ENCODE peak calls at places on chromosomes 11 and 22, in ten cellular contexts. R, L, X, C, Y, J, B, D, K and E are unnamed samples.
A peak's percentile ranks its signal among the peaks of the same experiment; 100 is the strongest.

GRCh38 chr11:63779044-63779443 is 10.5 kb upstream of the ZFTA start:
- DNase-seq in R (no peak), L (peak; percentile 50), X (no peak), C (no peak), Y (no peak), J (no peak), B (no peak), D (no peak), K (peak; percentile 31), E (no peak)

GRCh38 chr22:37681001-37681424 is 5.1 kb upstream of the NOL12 start:
- DNase-seq in R (peak; percentile 28), L (no peak), X (no peak), C (no peak), Y (peak; percentile 37), J (no peak), B (no peak), D (no peak), K (peak; percentile 35), E (peak; percentile 47)

GRCh38 chr22:24697671-24698082 is 76.8 kb downstream of the PIWIL3 start:
- DNase-seq in R (no peak), L (no peak), X (no peak), C (no peak), Y (no peak), J (no peak), B (no peak), D (peak; percentile 69), K (peak; percentile 46), E (no peak)

GRCh38 chr22:24977370-24978230 is 25.1 kb downstream of the KIAA1671 start:
- DNase-seq in R (peak; percentile 17), L (peak; percentile 41), X (peak; percentile 77), C (no peak), Y (no peak), J (peak; percentile 73), B (no peak), D (peak; percentile 66), K (peak; percentile 69), E (peak; percentile 86)

GRCh38 chr11:71420455-71421241 is 27.5 kb downstream of the DHCR7 start:
- DNase-seq in R (peak; percentile 68), L (peak; percentile 67), X (peak; percentile 19), C (no peak), Y (peak; percentile 24), J (no peak), B (peak; percentile 48), D (no peak), K (peak; percentile 68), E (peak; percentile 27)

GRCh38 chr22:28920757-28921584 is 37.6 kb downstream of the ZNRF3 start:
- DNase-seq in R (no peak), L (no peak), X (no peak), C (no peak), Y (no peak), J (no peak), B (no peak), D (no peak), K (no peak), E (no peak)

GRCh38 chr11:47175746-47176327 is 842 bp downstream of the ARFGAP2 start:
- DNase-seq in R (no peak), L (no peak), X (no peak), C (no peak), Y (no peak), J (no peak), B (no peak), D (no peak), K (no peak), E (no peak)

GRCh38 chr11:114847599-114847998 is 169.3 kb downstream of the NXPE2 start:
- DNase-seq in R (no peak), L (no peak), X (no peak), C (no peak), Y (no peak), J (no peak), B (no peak), D (no peak), K (no peak), E (no peak)

DNA sequence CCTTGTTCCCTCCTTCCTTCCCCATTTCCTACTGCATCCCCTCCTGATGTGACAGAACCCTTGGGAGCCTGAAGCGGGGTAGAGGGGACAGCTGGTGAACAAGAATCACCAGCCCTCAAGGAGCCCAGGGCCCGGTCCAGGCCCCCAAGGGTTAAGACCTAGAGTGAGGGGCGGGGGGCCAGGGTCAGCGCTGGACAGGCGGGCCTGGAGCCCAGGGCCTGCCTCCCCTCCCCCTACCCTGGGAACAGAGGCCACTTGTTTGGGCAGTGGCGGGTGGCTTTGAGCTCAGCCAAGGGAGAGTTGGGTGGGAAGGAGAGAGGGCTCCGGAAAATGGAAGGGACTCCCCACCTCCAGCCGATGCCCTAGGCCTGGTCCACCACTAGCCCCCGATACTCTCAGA is 2.1 kb downstream of the ARAP1 start:
- DNase-seq in R (no peak), L (no peak), X (no peak), C (no peak), Y (no peak), J (no peak), B (no peak), D (no peak), K (no peak), E (no peak)
- H3K4me3 ChIP-seq in R (no peak overlapping the region), L (no peak overlapping the region), X (no peak overlapping the region), C (no peak overlapping the region), Y (no peak overlapping the region), J (no peak overlapping the region), B (peak overlapping the region; percentile 96), D (no peak overlapping the region), K (no peak overlapping the region), E (no peak overlapping the region)

GRCh38 chr11:15109602-15110001 is 5.1 kb upstream of the INSC start:
- DNase-seq in R (no peak), L (no peak), X (no peak), C (no peak), Y (no peak), J (no peak), B (no peak), D (no peak), K (no peak), E (no peak)

GRCh38 chr11:15104166-15104565 is 10.6 kb upstream of the INSC start:
- DNase-seq in R (no peak), L (no peak), X (no peak), C (no peak), Y (no peak), J (no peak), B (no peak), D (no peak), K (no peak), E (no peak)

GRCh38 chr11:15108592-15109130 is 6.1 kb upstream of the INSC start:
- DNase-seq in R (no peak), L (no peak), X (no peak), C (no peak), Y (no peak), J (no peak), B (no peak), D (no peak), K (no peak), E (no peak)

GRCh38 chr11:15107730-15108515 is 6.8 kb upstream of the INSC start:
- DNase-seq in R (no peak), L (no peak), X (no peak), C (no peak), Y (no peak), J (no peak), B (no peak), D (no peak), K (no peak), E (no peak)

DNA sequence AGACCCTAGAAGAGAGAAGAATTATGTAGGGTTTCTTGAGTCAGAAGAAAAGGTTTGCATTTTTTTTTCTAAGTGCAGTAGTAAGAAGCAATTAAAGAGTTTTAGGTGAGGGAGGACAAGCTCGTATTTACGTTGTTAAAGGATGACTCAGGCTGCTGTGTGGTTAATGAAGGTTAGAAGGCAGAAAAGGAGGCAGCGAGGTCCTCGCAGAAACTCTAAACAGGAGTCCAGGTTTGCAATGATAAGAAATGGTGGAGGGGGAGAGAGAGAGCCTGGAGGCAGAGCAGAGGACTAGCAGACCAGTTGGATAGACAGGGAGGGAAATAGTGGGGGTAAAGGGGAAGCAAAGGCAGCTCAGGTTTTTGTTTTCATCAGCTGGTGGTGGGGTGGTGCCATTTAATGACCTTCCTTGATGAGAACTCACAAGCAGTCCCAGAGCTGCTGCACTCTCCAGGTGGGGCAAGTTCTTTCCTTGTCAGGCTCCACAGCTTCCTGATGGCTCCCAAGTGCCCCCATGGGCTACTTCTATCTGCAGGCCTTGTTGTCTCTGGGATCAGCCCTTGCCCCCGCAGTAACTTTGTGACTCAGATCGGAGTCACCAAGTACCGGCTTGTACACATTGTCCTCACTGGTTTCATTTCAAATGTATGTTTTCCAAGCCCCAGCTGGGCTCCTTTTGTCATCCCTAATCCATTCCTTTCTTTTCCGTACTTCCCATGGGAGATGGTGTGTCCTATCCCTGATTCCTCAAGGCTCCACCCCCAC is 8.3 kb upstream of the INSC start:
- DNase-seq in R (peak; percentile 86), L (peak; percentile 43), X (no peak), C (peak; percentile 76), Y (peak; percentile 56), J (no peak), B (peak; percentile 52), D (no peak), K (peak; percentile 34), E (peak; percentile 74)
- H3K4me3 ChIP-seq in R (no peak overlapping the region), L (no peak overlapping the region), X (no peak overlapping the region), C (no peak overlapping the region), Y (no peak overlapping the region), J (no peak overlapping the region), B (peak overlapping the region; percentile 18), D (no peak overlapping the region), K (no peak overlapping the region), E (no peak overlapping the region)

DNA sequence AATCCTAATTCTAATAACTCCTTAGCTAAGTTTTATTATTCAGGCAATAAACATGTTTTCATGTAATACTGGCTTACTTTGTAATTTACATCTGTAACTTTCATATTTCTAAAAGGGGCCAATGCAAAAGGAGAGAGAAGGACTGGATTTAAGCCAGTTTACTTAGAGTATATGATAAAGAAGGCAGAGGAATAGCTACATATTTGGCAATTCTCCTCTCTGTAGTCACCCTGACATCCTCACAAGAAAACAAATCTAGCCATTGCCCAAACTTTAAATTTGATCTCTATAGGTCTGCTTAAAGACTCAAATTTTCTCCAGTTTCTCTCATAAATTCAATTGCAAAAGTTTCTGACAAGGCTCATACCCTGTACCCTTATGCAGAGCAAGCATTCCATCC is 2.1 kb downstream of the FIBIN start:
- DNase-seq in R (peak; percentile 53), L (peak; percentile 62), X (no peak), C (no peak), Y (no peak), J (no peak), B (no peak), D (no peak), K (peak; percentile 60), E (no peak)
- H3K4me3 ChIP-seq in R (no peak overlapping the region), L (no peak overlapping the region), X (peak overlapping the region; percentile 59), C (peak overlapping the region; percentile 81), Y (peak overlapping the region; percentile 81), J (peak overlapping the region; percentile 64), B (no peak overlapping the region), D (peak overlapping the region; percentile 94), K (peak overlapping the region; percentile 72), E (no peak overlapping the region)

GRCh38 chr11:8914661-8915018 is 3.7 kb downstream of the AKIP1 start:
- DNase-seq in R (no peak), L (no peak), X (no peak), C (no peak), Y (no peak), J (no peak), B (no peak), D (no peak), K (no peak), E (no peak)

GRCh38 chr11:8911040-8911823 is at the start of gene AKIP1:
- DNase-seq in R (peak; percentile 95), L (peak; percentile 97), X (peak; percentile 98), C (peak; percentile 86), Y (peak; percentile 87), J (peak; percentile 98), B (peak; percentile 64), D (peak; percentile 95), K (peak; percentile 97), E (peak; percentile 96)

GRCh38 chr11:8910662-8911039 is 338 bp upstream of the AKIP1 start:
- DNase-seq in R (no peak), L (no peak), X (no peak), C (no peak), Y (no peak), J (no peak), B (no peak), D (no peak), K (no peak), E (no peak)

GRCh38 chr11:8917157-8917820 is 6.3 kb downstream of the AKIP1 start:
- DNase-seq in R (peak; percentile 80), L (peak; percentile 94), X (no peak), C (peak; percentile 67), Y (peak; percentile 75), J (peak; percentile 61), B (no peak), D (no peak), K (peak; percentile 93), E (peak; percentile 85)

GRCh38 chr11:8913961-8914660 is 3.1 kb downstream of the AKIP1 start:
- DNase-seq in R (peak; percentile 43), L (peak; percentile 68), X (no peak), C (no peak), Y (peak; percentile 36), J (peak; percentile 25), B (no peak), D (no peak), K (peak; percentile 64), E (no peak)
- H3K4me3 ChIP-seq in R (no peak overlapping the region), L (no peak overlapping the region), X (peak overlapping the region; percentile 22), C (no peak overlapping the region), Y (peak overlapping the region; percentile 20), J (no peak overlapping the region), B (no peak overlapping the region), D (peak overlapping the region; percentile 37), K (peak overlapping the region; percentile 20), E (no peak overlapping the region)